ENCODE peak calls at places on chromosomes 16 and 17, in nine cellular contexts. U is progenitor cell of endocrine pancreas, T is left ventricle myocardium inferior, S is nephron progenitor cell, H is cardiac muscle cell, R is heart left ventricle, W is SK-N-SH, A is fibroblast of the aortic adventitia, E is body of pancreas. Q is an unnamed sample.
A peak's percentile ranks its signal among the peaks of the same experiment; 100 is the strongest.

GRCh38 chr16:23435500-23435899 is 17.5 kb downstream of the COG7 start:
- DNase-seq in A (peak; percentile 46), U (peak; percentile 42), T (peak; percentile 39), R (peak; percentile 29), S (peak; percentile 77), H (peak; percentile 67), W (peak; percentile 67), E (peak; percentile 73), Q (no peak)

GRCh38 chr16:87058728-87059250 is 258.4 kb downstream of the C16orf95 start:
- DNase-seq in U (no peak), W (no peak), A (no peak), R (no peak), E (no peak), T (no peak), S (no peak), H (no peak), Q (no peak)

GRCh38 chr16:85711982-85712587 is 23.3 kb upstream of the GINS2 start:
- DNase-seq in U (no peak), W (no peak), R (no peak), H (no peak), A (no peak), T (no peak), E (no peak), S (no peak), Q (no peak)

GRCh38 chr16:86015606-86016005 is 116.6 kb downstream of the IRF8 start:
- DNase-seq in W (no peak), S (no peak), A (no peak), R (no peak), U (no peak), T (no peak), H (no peak), E (no peak), Q (no peak)

GRCh38 chr17:79041723-79042420 is 17.9 kb downstream of the C1QTNF1 start:
- DNase-seq in A (no peak), T (no peak), U (no peak), S (no peak), H (no peak), E (no peak), R (no peak), W (no peak), Q (no peak)

GRCh38 chr17:82386881-82387498 is 15.4 kb downstream of the UTS2R start:
- DNase-seq in R (no peak), S (no peak), T (no peak), E (no peak), U (no peak), A (no peak), W (no peak), H (no peak), Q (no peak)

GRCh38 chr16:86584071-86584685 is 5.8 kb downstream of the FOXL1 start:
- DNase-seq in A (no peak), U (no peak), S (no peak), H (no peak), T (no peak), E (no peak), R (no peak), W (no peak), Q (no peak)

GRCh38 chr17:63476857-63477470 is at the start of gene ACE:
- DNase-seq in S (peak; percentile 66), H (peak; percentile 64), U (peak; percentile 44), T (peak; percentile 41), A (no peak), E (peak; percentile 51), R (peak; percentile 51), W (peak; percentile 94), Q (no peak)

GRCh38 chr16:67528222-67528869 is at the start of gene RIPOR1:
- DNase-seq in R (peak; percentile 82), A (no peak), T (peak; percentile 75), H (peak; percentile 74), E (peak; percentile 63), S (peak; percentile 76), W (peak; percentile 94), U (peak; percentile 47), Q (no peak)

GRCh38 chr16:9258423-9259051 is 167.1 kb downstream of the HAPSTR1 start:
- DNase-seq in R (peak; percentile 25), H (peak; percentile 70), S (peak; percentile 61), A (peak; percentile 31), T (no peak), E (peak; percentile 62), U (peak; percentile 41), W (peak; percentile 63), Q (peak; percentile 8)

GRCh38 chr16:29148867-29149272 is 164.0 kb downstream of the LAT start:
- DNase-seq in R (peak; percentile 71), T (peak; percentile 47), A (no peak), E (peak; percentile 36), U (no peak), W (no peak), H (no peak), S (no peak), Q (no peak)

GRCh38 chr16:7513429-7513828 is 180.8 kb downstream of the RBFOX1 start:
- DNase-seq in A (no peak), U (no peak), H (no peak), T (no peak), S (no peak), W (peak; percentile 32), E (no peak), R (no peak), Q (no peak)

GRCh38 chr17:44218344-44219125 is 940 bp downstream of the UBTF start:
- DNase-seq in U (peak; percentile 56), H (peak; percentile 92), E (peak; percentile 88), S (peak; percentile 84), T (peak; percentile 91), R (peak; percentile 93), W (peak; percentile 95), A (peak; percentile 82), Q (no peak)

GRCh38 chr17:52106638-52107261 is 51.8 kb downstream of the CA10 start:
- DNase-seq in A (peak; percentile 20), T (no peak), S (peak; percentile 60), W (peak; percentile 69), H (peak; percentile 72), E (peak; percentile 50), U (peak; percentile 21), R (peak; percentile 18), Q (peak; percentile 13)

GRCh38 chr17:75430159-75430748 is 24.8 kb upstream of the GRB2 start:
- DNase-seq in W (no peak), E (peak; percentile 13), R (no peak), A (peak; percentile 60), T (no peak), H (peak; percentile 56), U (peak; percentile 16), S (peak; percentile 34), Q (no peak)

GRCh38 chr17:57085448-57086068 is 512 bp downstream of the AKAP1 start:
- DNase-seq in E (peak; percentile 67), R (peak; percentile 65), T (peak; percentile 65), S (peak; percentile 70), A (peak; percentile 16), W (peak; percentile 89), U (peak; percentile 50), H (peak; percentile 79), Q (no peak)

GRCh38 chr17:57088298-57088697 is 3.3 kb downstream of the AKAP1 start:
- DNase-seq in E (no peak), S (no peak), U (no peak), A (no peak), H (no peak), R (no peak), W (no peak), T (no peak), Q (no peak)

GRCh38 chr17:57086069-57086930 is 1.3 kb downstream of the AKAP1 start:
- DNase-seq in R (peak; percentile 33), U (no peak), S (peak; percentile 36), H (peak; percentile 45), W (peak; percentile 68), E (peak; percentile 33), A (peak; percentile 14), T (no peak), Q (no peak)

GRCh38 chr17:57084361-57084801 is 665 bp upstream of the AKAP1 start:
- DNase-seq in W (no peak), R (no peak), T (no peak), H (no peak), E (no peak), S (no peak), U (no peak), A (no peak), Q (peak; percentile 67)

DNA sequence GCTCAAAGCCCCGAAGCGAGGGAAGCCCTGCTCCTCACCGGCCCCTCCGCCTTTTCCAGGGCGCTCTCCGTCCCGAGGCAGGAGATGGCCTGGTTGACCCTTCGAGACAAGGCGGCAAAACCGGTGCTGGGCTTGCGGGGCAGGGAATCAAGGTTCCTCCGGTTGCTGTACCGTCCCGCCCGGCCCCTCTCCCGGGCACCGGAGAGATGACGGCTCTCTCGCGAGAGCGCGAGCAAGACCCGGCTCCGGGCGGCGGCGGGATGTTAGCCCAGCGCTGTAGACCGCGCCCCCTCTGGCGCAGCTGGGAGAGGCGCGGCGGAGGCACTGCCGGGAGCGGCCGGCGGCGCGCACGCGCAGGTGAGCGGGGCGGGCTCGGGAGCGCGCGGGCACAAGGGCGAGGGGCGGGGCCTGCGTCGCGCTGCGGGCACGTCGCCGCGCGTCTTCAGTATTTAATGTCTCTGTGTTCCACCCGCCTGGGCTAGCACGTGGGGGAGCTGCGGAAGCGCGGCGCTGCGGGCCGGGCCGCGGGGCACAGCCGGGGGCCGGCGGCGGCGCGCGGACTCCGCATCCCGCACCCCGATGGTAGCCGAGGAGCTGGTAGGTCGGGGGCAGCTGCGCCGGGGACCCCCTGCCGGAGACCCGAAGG is at the start of gene AKAP1:
- DNase-seq in H (peak; percentile 98), U (peak; percentile 95), A (peak; percentile 90), S (peak; percentile 96), T (peak; percentile 97), W (peak; percentile 100), E (peak; percentile 96), R (peak; percentile 96), Q (peak; percentile 64)
- TF ChIP-seq CTCF in H (no peak), U (peak; percentile 34), A (peak; percentile 6), S (no peak), T (peak; percentile 30), W (no peak), E (no peak), R (peak; percentile 28), Q (peak; percentile 63)

GRCh38 chr16:57178296-57178695 is 7.5 kb downstream of the PSME3IP1 start:
- DNase-seq in T (no peak), W (no peak), U (no peak), A (no peak), S (no peak), H (no peak), E (no peak), R (no peak), Q (no peak)
- TF ChIP-seq CTCF in T (no peak), W (no peak), U (no peak), A (no peak), S (no peak), H (no peak), E (no peak), R (no peak), Q (no peak)

DNA sequence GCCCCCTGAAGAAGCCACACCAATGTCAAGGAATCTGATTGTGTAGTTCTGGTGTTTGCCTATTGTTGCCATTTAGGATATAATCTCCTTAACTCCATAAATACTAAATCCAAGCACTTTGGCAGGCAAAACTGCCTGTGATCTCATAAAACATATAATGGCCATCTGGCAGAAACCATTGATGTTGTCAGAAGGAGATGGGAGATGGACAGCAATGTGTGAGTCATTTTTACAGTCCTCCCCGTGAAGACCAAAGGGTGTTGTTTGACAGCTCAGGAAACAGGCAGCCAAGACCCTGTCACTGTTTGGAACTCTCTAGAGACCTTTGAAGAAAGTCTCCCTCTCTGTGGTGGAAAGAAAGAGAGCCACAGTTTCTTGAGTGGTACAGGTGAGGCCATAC is 454.1 kb downstream of the HS3ST3B1 start:
- DNase-seq in W (no peak), H (no peak), E (no peak), R (no peak), A (no peak), S (no peak), T (no peak), U (no peak), Q (no peak)
- TF ChIP-seq CTCF in W (no peak), H (no peak), E (no peak), R (no peak), A (no peak), S (no peak), T (no peak), U (no peak), Q (no peak)

GRCh38 chr17:5667871-5668270 is 83.6 kb upstream of the NLRP1 start:
- DNase-seq in R (no peak), U (no peak), W (no peak), S (no peak), T (no peak), E (no peak), A (no peak), H (no peak), Q (no peak)
- TF ChIP-seq CTCF in R (no peak), U (peak; percentile 19), W (peak; percentile 39), S (no peak), T (no peak), E (no peak), A (no peak), H (no peak), Q (peak; percentile 56)